ENCODE peak calls at places on chromosomes 7 and 10, in four cellular contexts. One of them, this sample, is unnamed.
A peak's percentile ranks its signal among the peaks of the same experiment; 100 is the strongest.

GRCh38 chr10:7337431-7338171 is 73.2 kb downstream of the SFMBT2 start:
- DNase-seq in K562: no peak
- DNase-seq in H1: no peak
- DNase-seq in GM12878: no peak
- DNase-seq in this sample: no peak

GRCh38 chr7:37247881-37248280 is 200.8 kb downstream of the ELMO1 start:
- DNase-seq in K562: no peak
- DNase-seq in H1: no peak
- DNase-seq in GM12878: no peak
- DNase-seq in this sample: no peak

GRCh38 chr10:91575044-91575610 is 57.7 kb downstream of the PPP1R3C start:
- DNase-seq in K562: no peak
- DNase-seq in H1: no peak
- DNase-seq in GM12878: no peak
- DNase-seq in this sample: no peak

GRCh38 chr7:81659697-81660395 is 110.0 kb downstream of the HGF start:
- DNase-seq in K562: no peak
- DNase-seq in H1: no peak
- DNase-seq in GM12878: no peak
- DNase-seq in this sample: no peak

GRCh38 chr10:124145109-124145860 is 51.9 kb upstream of the CHST15 start:
- DNase-seq in K562: no peak
- DNase-seq in H1: no peak
- DNase-seq in GM12878: no peak
- DNase-seq in this sample: no peak

GRCh38 chr7:54831644-54832095 is 72.7 kb upstream of the SEC61G start:
- DNase-seq in K562: no peak
- DNase-seq in H1: no peak
- DNase-seq in GM12878: no peak
- DNase-seq in this sample: peak; percentile 91

GRCh38 chr10:72659694-72660093 is 32.2 kb upstream of the MCU start:
- DNase-seq in K562: no peak
- DNase-seq in H1: no peak
- DNase-seq in GM12878: no peak
- DNase-seq in this sample: no peak

GRCh38 chr7:129089521-129090212 is 34.8 kb upstream of the TNPO3 start:
- DNase-seq in K562: no peak
- DNase-seq in H1: no peak
- DNase-seq in GM12878: peak; percentile 55
- DNase-seq in this sample: no peak

GRCh38 chr7:108358553-108358952 is 97.7 kb downstream of the NRCAM start:
- DNase-seq in K562: no peak
- DNase-seq in H1: peak; percentile 46
- DNase-seq in GM12878: no peak
- DNase-seq in this sample: no peak

GRCh38 chr10:86970887-86971145 is 2.5 kb downstream of the ADIRF start:
- DNase-seq in K562: no peak
- DNase-seq in H1: no peak
- DNase-seq in GM12878: no peak
- DNase-seq in this sample: no peak

GRCh38 chr10:98430427-98430826 is 15.4 kb upstream of the PYROXD2 start:
- DNase-seq in K562: no peak
- DNase-seq in H1: no peak
- DNase-seq in GM12878: no peak
- DNase-seq in this sample: no peak

GRCh38 chr7:69651101-69651590 is 52.9 kb downstream of the AUTS2 start:
- DNase-seq in K562: no peak
- DNase-seq in H1: no peak
- DNase-seq in GM12878: peak; percentile 75
- DNase-seq in this sample: no peak

GRCh38 chr10:118922226-118922625 is 107.3 kb upstream of the NANOS1 start:
- DNase-seq in K562: no peak
- DNase-seq in H1: no peak
- DNase-seq in GM12878: no peak
- DNase-seq in this sample: no peak

GRCh38 chr10:7045891-7046599 is 364.8 kb downstream of the SFMBT2 start:
- DNase-seq in K562: no peak
- DNase-seq in H1: no peak
- DNase-seq in GM12878: peak; percentile 44
- DNase-seq in this sample: no peak

GRCh38 chr7:28160551-28160991 is 20.0 kb downstream of the JAZF1 start:
- DNase-seq in K562: no peak
- DNase-seq in H1: no peak
- DNase-seq in GM12878: no peak
- DNase-seq in this sample: no peak

GRCh38 chr10:101014966-101015581 is 15.5 kb downstream of the LZTS2 start:
- DNase-seq in K562: no peak
- DNase-seq in H1: no peak
- DNase-seq in GM12878: no peak
- DNase-seq in this sample: no peak

GRCh38 chr7:101620991-101621390 is 8.1 kb downstream of the MYL10 start:
- DNase-seq in K562: no peak
- DNase-seq in H1: no peak
- DNase-seq in GM12878: no peak
- DNase-seq in this sample: no peak

GRCh38 chr10:74371696-74372095 is 220.7 kb downstream of the ADK start:
- DNase-seq in K562: no peak
- DNase-seq in H1: no peak
- DNase-seq in GM12878: no peak
- DNase-seq in this sample: no peak

GRCh38 chr7:118872568-118872967 is 648.1 kb downstream of the ANKRD7 start:
- DNase-seq in K562: no peak
- DNase-seq in H1: no peak
- DNase-seq in GM12878: no peak
- DNase-seq in this sample: peak; percentile 24

GRCh38 chr7:75650062-75650461 is 88.7 kb downstream of the HIP1 start:
- DNase-seq in K562: peak; percentile 61
- DNase-seq in H1: no peak
- DNase-seq in GM12878: no peak
- DNase-seq in this sample: no peak

GRCh38 chr10:29946953-29947700 is 112.3 kb downstream of the JCAD start:
- DNase-seq in K562: no peak
- DNase-seq in H1: no peak
- DNase-seq in GM12878: no peak
- DNase-seq in this sample: no peak

GRCh38 chr7:140564643-140565042 is 76.0 kb downstream of the DENND2A start:
- DNase-seq in K562: no peak
- DNase-seq in H1: no peak
- DNase-seq in GM12878: no peak
- DNase-seq in this sample: peak; percentile 22
- TF ChIP-seq EGR1 in K562: no peak
- TF ChIP-seq EGR1 in H1: no peak
- TF ChIP-seq EGR1 in GM12878: no peak
- TF ChIP-seq EGR1 in this sample: no peak

GRCh38 chr7:148909560-148909959 is 25.5 kb upstream of the EZH2 start:
- DNase-seq in K562: no peak
- DNase-seq in H1: no peak
- DNase-seq in GM12878: no peak
- DNase-seq in this sample: no peak
- TF ChIP-seq EGR1 in K562: no peak
- TF ChIP-seq EGR1 in H1: no peak
- TF ChIP-seq EGR1 in GM12878: no peak
- TF ChIP-seq EGR1 in this sample: no peak

GRCh38 chr7:111835066-111835465 is 272.8 kb upstream of the IMMP2L start:
- DNase-seq in K562: no peak
- DNase-seq in H1: no peak
- DNase-seq in GM12878: no peak
- DNase-seq in this sample: no peak

GRCh38 chr7:111829221-111829620 is 266.9 kb upstream of the IMMP2L start:
- DNase-seq in K562: no peak
- DNase-seq in H1: no peak
- DNase-seq in GM12878: no peak
- DNase-seq in this sample: no peak

GRCh38 chr7:111834367-111834766 is 272.1 kb upstream of the IMMP2L start:
- DNase-seq in K562: no peak
- DNase-seq in H1: no peak
- DNase-seq in GM12878: no peak
- DNase-seq in this sample: no peak

GRCh38 chr7:111833461-111833860 is 271.2 kb upstream of the IMMP2L start:
- DNase-seq in K562: no peak
- DNase-seq in H1: no peak
- DNase-seq in GM12878: no peak
- DNase-seq in this sample: no peak

DNA sequence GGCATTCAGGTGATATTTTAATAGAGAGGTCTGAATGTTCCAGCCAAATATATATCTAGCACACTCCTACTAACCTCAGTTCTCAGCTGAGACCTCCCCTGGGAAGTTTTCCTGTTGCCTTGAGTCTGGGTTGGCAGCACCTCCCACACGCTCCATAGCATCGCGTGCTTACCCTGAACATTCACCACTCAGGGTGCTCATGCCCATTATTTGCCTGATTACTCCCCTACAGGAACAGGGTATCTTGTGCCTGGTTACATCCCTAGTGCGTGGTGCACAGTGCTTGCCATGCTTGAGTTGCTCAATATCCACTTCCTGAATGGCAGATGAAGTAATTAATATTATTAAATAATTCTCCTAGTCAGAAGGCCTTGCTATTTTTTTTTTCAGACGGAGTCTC is 269.9 kb upstream of the IMMP2L start:
- DNase-seq in K562: no peak
- DNase-seq in H1: no peak
- DNase-seq in GM12878: no peak
- DNase-seq in this sample: no peak
- TF ChIP-seq EGR1 in K562: no peak
- TF ChIP-seq EGR1 in H1: no peak
- TF ChIP-seq EGR1 in GM12878: no peak
- TF ChIP-seq EGR1 in this sample: no peak

GRCh38 chr10:103506061-103506460 is 12.6 kb downstream of the NEURL1 start:
- DNase-seq in K562: no peak
- DNase-seq in H1: no peak
- DNase-seq in GM12878: no peak
- DNase-seq in this sample: no peak
- TF ChIP-seq EGR1 in K562: no peak
- TF ChIP-seq EGR1 in H1: no peak
- TF ChIP-seq EGR1 in GM12878: no peak
- TF ChIP-seq EGR1 in this sample: no peak

DNA sequence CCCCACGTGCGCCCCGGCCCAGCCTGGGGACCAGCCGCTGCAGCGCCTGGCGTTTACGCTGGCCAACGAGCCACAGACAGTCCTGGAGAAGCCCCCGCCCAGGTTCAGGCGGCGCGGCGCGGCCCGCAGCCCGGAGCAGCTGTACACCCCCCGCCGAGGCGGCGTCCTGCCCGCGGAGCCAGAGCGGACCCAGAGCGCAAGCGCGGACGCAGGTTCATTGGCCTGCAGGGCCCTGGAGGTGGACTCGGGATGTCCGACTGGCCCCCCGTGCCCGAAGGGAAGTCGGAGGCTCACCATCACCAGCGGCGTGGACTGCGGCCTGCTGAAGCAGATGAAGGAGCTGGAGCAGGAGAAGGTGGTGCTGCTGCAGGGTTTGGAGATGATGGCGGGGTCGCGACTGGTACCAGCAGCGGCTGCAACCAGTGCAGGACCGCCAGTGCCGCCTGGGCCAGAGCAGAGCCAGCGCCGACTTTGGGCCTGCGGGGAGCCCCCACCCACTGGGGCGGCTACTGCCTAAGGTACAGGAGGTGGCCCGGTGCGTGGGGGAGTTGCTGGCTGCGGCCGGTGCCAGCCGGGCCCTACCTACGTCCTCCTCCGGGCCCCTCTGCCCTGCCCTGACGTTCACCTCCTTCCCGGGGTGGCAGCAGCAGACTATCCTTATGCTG is 72.0 kb upstream of the KCTD7 start:
- DNase-seq in K562: no peak
- DNase-seq in H1: no peak
- DNase-seq in GM12878: no peak
- DNase-seq in this sample: no peak
- TF ChIP-seq EGR1 in K562: no peak
- TF ChIP-seq EGR1 in H1: no peak
- TF ChIP-seq EGR1 in GM12878: no peak
- TF ChIP-seq EGR1 in this sample: no peak

DNA sequence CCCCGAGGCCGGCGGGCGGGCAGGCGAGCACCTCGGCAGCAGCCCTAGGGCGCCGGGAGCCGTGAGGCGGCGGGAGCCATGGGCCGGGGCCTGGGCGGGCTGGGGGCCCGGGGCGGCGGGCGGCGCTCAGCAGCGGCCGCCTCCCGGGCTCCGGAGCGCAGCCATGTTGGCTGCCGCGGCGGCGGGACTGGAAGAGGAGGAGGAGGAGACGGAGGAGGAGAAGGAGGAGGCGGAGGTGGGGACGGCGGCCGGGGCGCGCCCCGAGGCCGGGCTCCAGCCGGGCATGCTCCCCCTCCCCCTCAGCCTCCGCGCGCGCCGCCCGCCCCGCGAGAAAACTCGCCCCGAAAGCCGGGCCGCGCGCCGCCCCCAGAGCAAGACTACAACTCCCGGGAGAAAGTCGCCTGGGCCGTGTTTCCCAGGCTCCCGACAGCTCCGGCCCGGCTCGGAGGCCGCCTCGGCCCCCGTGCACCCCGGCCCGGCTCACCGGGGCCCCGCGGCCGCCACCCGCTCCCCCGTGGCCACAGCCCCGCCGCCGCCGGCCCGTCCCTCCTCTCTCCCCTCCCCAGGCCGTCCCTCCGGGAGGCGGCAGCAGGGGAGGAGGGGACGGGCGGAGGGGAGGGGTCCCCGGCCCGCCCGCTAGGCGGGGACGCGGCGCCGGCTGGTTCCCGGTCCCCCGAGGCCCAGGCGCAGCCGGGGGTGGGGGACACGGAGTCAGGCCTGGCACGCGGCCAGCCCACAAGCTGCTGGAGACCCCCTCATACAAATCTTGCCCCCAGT is at the start of gene DLG5:
- DNase-seq in K562: peak; percentile 82
- DNase-seq in H1: no peak
- DNase-seq in GM12878: no peak
- DNase-seq in this sample: no peak
- TF ChIP-seq EGR1 in K562: no peak
- TF ChIP-seq EGR1 in H1: no peak
- TF ChIP-seq EGR1 in GM12878: no peak
- TF ChIP-seq EGR1 in this sample: no peak

This sample was measured in HCT116.